ENCODE peak calls at places on chromosomes 2 and 18, in nine cellular contexts. P, K, Z, Q, S, B, V, W and L are unnamed samples.
A peak's percentile ranks its signal among the peaks of the same experiment; 100 is the strongest.

GRCh38 chr2:57204364-57204763 is 842.2 kb upstream of the VRK2 start:
- DNase-seq in P (no peak), K (no peak), Z (peak; percentile 66), Q (no peak), S (no peak), B (peak; percentile 35), V (no peak), W (no peak), L (no peak)

GRCh38 chr2:222878877-222879601 is 18.2 kb downstream of the ACSL3 start:
- DNase-seq in P (no peak), K (no peak), Z (no peak), Q (no peak), S (no peak), B (no peak), V (no peak), W (no peak), L (no peak)

GRCh38 chr2:9807056-9807455 is 36.2 kb upstream of the TAF1B start:
- DNase-seq in P (no peak), K (no peak), Z (no peak), Q (no peak), S (no peak), B (no peak), V (no peak), W (no peak), L (no peak)

GRCh38 chr2:5740853-5741252 is 48.7 kb downstream of the SOX11 start:
- DNase-seq in P (no peak), K (no peak), Z (no peak), Q (no peak), S (no peak), B (no peak), V (no peak), W (no peak), L (no peak)

GRCh38 chr2:230974096-230974913 is 21.6 kb upstream of the SPATA3 start:
- DNase-seq in P (peak; percentile 47), K (no peak), Z (no peak), Q (no peak), S (no peak), B (no peak), V (peak; percentile 34), W (no peak), L (no peak)

GRCh38 chr2:60414731-60415130 is 138.7 kb downstream of the BCL11A start:
- DNase-seq in P (no peak), K (no peak), Z (no peak), Q (no peak), S (no peak), B (no peak), V (no peak), W (peak; percentile 38), L (no peak)

GRCh38 chr18:23106575-23106974 is 28.7 kb upstream of the CABLES1 start:
- DNase-seq in P (peak; percentile 95), K (peak; percentile 53), Z (no peak), Q (no peak), S (no peak), B (no peak), V (no peak), W (no peak), L (peak; percentile 63)

GRCh38 chr18:10142056-10142455 is 228.2 kb downstream of the VAPA start:
- DNase-seq in P (no peak), K (no peak), Z (no peak), Q (no peak), S (no peak), B (no peak), V (no peak), W (no peak), L (no peak)

GRCh38 chr2:24970483-24971299 is 1.1 kb downstream of the DNAJC27 start:
- DNase-seq in P (peak; percentile 2), K (no peak), Z (no peak), Q (peak; percentile 11), S (no peak), B (no peak), V (no peak), W (no peak), L (no peak)

GRCh38 chr2:52144588-52144987 is 1112.7 kb upstream of the NRXN1 start:
- DNase-seq in P (no peak), K (no peak), Z (no peak), Q (no peak), S (no peak), B (no peak), V (no peak), W (no peak), L (no peak)

GRCh38 chr2:108074945-108075344 is 88.6 kb downstream of the SLC5A7 start:
- DNase-seq in P (no peak), K (no peak), Z (peak; percentile 4), Q (no peak), S (no peak), B (no peak), V (no peak), W (no peak), L (no peak)

GRCh38 chr2:19541884-19542283 is 183.5 kb upstream of the OSR1 start:
- DNase-seq in P (peak; percentile 14), K (no peak), Z (peak; percentile 6), Q (no peak), S (no peak), B (no peak), V (no peak), W (no peak), L (no peak)

GRCh38 chr2:239268549-239268948 is 132.3 kb downstream of the HDAC4 start:
- DNase-seq in P (no peak), K (no peak), Z (peak; percentile 8), Q (no peak), S (no peak), B (no peak), V (no peak), W (no peak), L (no peak)

GRCh38 chr2:71784734-71785549 is 331.6 kb downstream of the DYSF start:
- DNase-seq in P (peak; percentile 39), K (no peak), Z (no peak), Q (no peak), S (no peak), B (no peak), V (no peak), W (no peak), L (no peak)

GRCh38 chr2:200156140-200156858 is 150.2 kb upstream of the SPATS2L start:
- DNase-seq in P (peak; percentile 50), K (no peak), Z (no peak), Q (no peak), S (no peak), B (no peak), V (no peak), W (no peak), L (peak; percentile 38)

GRCh38 chr2:152409691-152410597 is 75.0 kb downstream of the FMNL2 start:
- DNase-seq in P (no peak), K (no peak), Z (no peak), Q (peak; percentile 61), S (no peak), B (no peak), V (no peak), W (no peak), L (no peak)

GRCh38 chr18:51030537-51031258 is 685 bp downstream of the SMAD4 start:
- DNase-seq in P (peak; percentile 62), K (peak; percentile 43), Z (peak; percentile 86), Q (peak; percentile 76), S (no peak), B (peak; percentile 44), V (peak; percentile 36), W (peak; percentile 55), L (no peak)

GRCh38 chr2:228417526-228417925 is 236.0 kb upstream of the SPHKAP start:
- DNase-seq in P (no peak), K (no peak), Z (no peak), Q (no peak), S (no peak), B (no peak), V (no peak), W (no peak), L (no peak)

GRCh38 chr2:10514743-10515142 is 66.6 kb upstream of the ODC1 start:
- DNase-seq in P (peak; percentile 66), K (no peak), Z (no peak), Q (no peak), S (no peak), B (no peak), V (no peak), W (no peak), L (peak; percentile 71)